ENCODE peak calls at places on chromosome 21, in ten cellular contexts. A is nephron progenitor cell; W is fibroblast of lung; Q is AG04450; M is brain microvascular endothelial cell; Y is activated CD8-positive, alpha-beta T cell treated with anti-CD3 and anti-CD28 coated beads for 36 hours; D is uterus; X is heart left ventricle; B is GM23338; R is astrocyte. P is an unnamed sample.

GRCh38 chr21:31326478-31327247 is 17.4 kb downstream of the TIAM1 start:
- DNase-seq in A (no peak), W (peak; percentile 60), Y (peak; percentile 82), X (no peak), D (no peak), M (no peak), B (no peak), Q (no peak), R (peak; percentile 45), P (peak; percentile 32)

GRCh38 chr21:32826317-32827167 is 55.0 kb upstream of the PAXBP1 start:
- DNase-seq in W (peak; percentile 58), D (peak; percentile 31), Y (peak; percentile 61), R (peak; percentile 44), M (peak; percentile 38), Q (peak; percentile 20), X (no peak), B (peak; percentile 81), A (peak; percentile 14), P (no peak)

GRCh38 chr21:33109574-33110339 is 39.8 kb downstream of the OLIG1 start:
- DNase-seq in M (no peak), B (peak; percentile 75), Y (peak; percentile 29), W (no peak), Q (no peak), X (no peak), R (no peak), A (peak; percentile 86), D (no peak), P (peak; percentile 68)

GRCh38 chr21:16082038-16082816 is 352.4 kb downstream of the USP25 start:
- DNase-seq in B (peak; percentile 47), D (no peak), A (no peak), W (no peak), M (no peak), Y (no peak), Q (no peak), X (no peak), R (no peak), P (no peak)

GRCh38 chr21:32861871-32862270 is 90.3 kb upstream of the PAXBP1 start:
- DNase-seq in B (no peak), A (no peak), Y (no peak), D (no peak), X (no peak), W (no peak), M (no peak), R (no peak), Q (peak; percentile 8), P (no peak)

GRCh38 chr21:35438643-35439404 is 389.7 kb upstream of the RUNX1 start:
- DNase-seq in W (peak; percentile 30), Y (peak; percentile 28), A (no peak), D (no peak), B (no peak), X (no peak), M (no peak), Q (no peak), R (peak; percentile 16), P (no peak)

GRCh38 chr21:16775056-16775455 is 737.8 kb upstream of the CXADR start:
- DNase-seq in B (peak; percentile 32), W (no peak), Y (no peak), R (no peak), Q (no peak), M (no peak), A (peak; percentile 3), X (no peak), D (no peak), P (peak; percentile 51)

GRCh38 chr21:33040215-33040614 is 14.5 kb downstream of the OLIG2 start:
- DNase-seq in A (no peak), B (no peak), X (no peak), R (no peak), Y (no peak), M (no peak), D (no peak), Q (no peak), W (no peak), P (no peak)

GRCh38 chr21:23887709-23888303 is 1719.5 kb downstream of the MRPL39 start:
- DNase-seq in D (no peak), X (no peak), B (no peak), Y (peak; percentile 44), Q (no peak), M (no peak), W (no peak), A (no peak), R (no peak), P (no peak)

GRCh38 chr21:16579538-16579937 is 849.8 kb downstream of the USP25 start:
- DNase-seq in Y (no peak), R (peak; percentile 54), B (no peak), Q (no peak), A (no peak), D (no peak), W (peak; percentile 66), X (no peak), M (no peak), P (no peak)

GRCh38 chr21:15301014-15301413 is 236.2 kb upstream of the NRIP1 start:
- DNase-seq in Q (no peak), B (peak; percentile 28), D (no peak), M (no peak), W (peak; percentile 78), Y (no peak), R (peak; percentile 77), A (no peak), X (no peak), P (no peak)

GRCh38 chr21:20971296-20971921 is 26.8 kb upstream of the NCAM2 start:
- DNase-seq in M (peak; percentile 57), A (peak; percentile 47), D (no peak), Y (peak; percentile 62), W (peak; percentile 56), B (peak; percentile 84), R (peak; percentile 39), Q (peak; percentile 2), X (no peak), P (peak; percentile 74)

GRCh38 chr21:15592271-15592860 is 137.4 kb upstream of the USP25 start:
- DNase-seq in W (peak; percentile 38), Y (no peak), D (no peak), A (peak; percentile 3), B (peak; percentile 35), Q (peak; percentile 21), R (peak; percentile 26), X (no peak), M (peak; percentile 37), P (no peak)

GRCh38 chr21:35227774-35228173 is 178.7 kb upstream of the RUNX1 start:
- DNase-seq in M (no peak), R (no peak), D (no peak), Q (no peak), Y (no peak), B (no peak), W (no peak), A (no peak), X (no peak), P (no peak)

GRCh38 chr21:26835027-26835713 is 10.0 kb downstream of the ADAMTS1 start:
- DNase-seq in B (no peak), A (no peak), Q (no peak), X (no peak), R (peak; percentile 77), D (no peak), W (peak; percentile 77), M (peak; percentile 60), Y (no peak), P (no peak)

GRCh38 chr21:8992731-8993174 is 1528.6 kb upstream of the TPTE start:
- DNase-seq in Y (no peak), X (no peak), Q (no peak), W (peak; percentile 69), M (no peak), B (peak; percentile 72), R (peak; percentile 59), D (no peak), A (no peak), P (no peak)

GRCh38 chr21:37878946-37879660 is 37.2 kb downstream of the KCNJ6 start:
- DNase-seq in B (no peak), A (no peak), W (peak; percentile 95), X (no peak), M (peak; percentile 89), Q (peak; percentile 47), D (no peak), R (peak; percentile 93), Y (no peak), P (no peak)

GRCh38 chr21:26732442-26733221 is 112.6 kb downstream of the ADAMTS1 start:
- DNase-seq in M (peak; percentile 69), A (peak; percentile 61), X (peak; percentile 17), D (peak; percentile 40), W (peak; percentile 40), R (peak; percentile 17), Y (peak; percentile 33), Q (peak; percentile 13), B (peak; percentile 85), P (peak; percentile 60)

GRCh38 chr21:15192243-15192642 is 127.4 kb upstream of the NRIP1 start:
- DNase-seq in R (no peak), M (no peak), D (peak; percentile 23), X (no peak), A (no peak), B (no peak), Q (no peak), Y (no peak), W (no peak), P (no peak)

GRCh38 chr21:39137248-39138186 is 45.7 kb downstream of the PSMG1 start:
- DNase-seq in M (peak; percentile 67), Q (no peak), W (peak; percentile 48), B (peak; percentile 56), R (peak; percentile 46), X (no peak), A (peak; percentile 45), D (no peak), Y (peak; percentile 15), P (no peak)
- TF ChIP-seq CTCF in M (peak; percentile 29), Q (peak; percentile 4), W (no peak), B (no peak), R (no peak), X (no peak), A (no peak), D (no peak), Y (no peak), P (no peak)

GRCh38 chr21:43315244-43316137 is 111.4 kb downstream of the SIK1 start:
- DNase-seq in R (no peak), X (no peak), D (no peak), W (no peak), Q (no peak), B (no peak), A (no peak), M (no peak), Y (peak; percentile 34), P (peak; percentile 32)
- TF ChIP-seq CTCF in R (no peak), X (no peak), D (no peak), W (no peak), Q (peak; percentile 31), B (peak; percentile 25), A (no peak), M (peak; percentile 34), Y (no peak), P (no peak)

GRCh38 chr21:46051379-46051770 is 46.5 kb upstream of the COL6A2 start:
- DNase-seq in R (no peak), A (no peak), Q (no peak), B (no peak), W (no peak), M (no peak), D (no peak), X (no peak), Y (no peak), P (no peak)
- TF ChIP-seq CTCF in R (no peak), A (no peak), Q (no peak), B (no peak), W (no peak), M (no peak), D (no peak), X (no peak), Y (no peak), P (no peak)

DNA sequence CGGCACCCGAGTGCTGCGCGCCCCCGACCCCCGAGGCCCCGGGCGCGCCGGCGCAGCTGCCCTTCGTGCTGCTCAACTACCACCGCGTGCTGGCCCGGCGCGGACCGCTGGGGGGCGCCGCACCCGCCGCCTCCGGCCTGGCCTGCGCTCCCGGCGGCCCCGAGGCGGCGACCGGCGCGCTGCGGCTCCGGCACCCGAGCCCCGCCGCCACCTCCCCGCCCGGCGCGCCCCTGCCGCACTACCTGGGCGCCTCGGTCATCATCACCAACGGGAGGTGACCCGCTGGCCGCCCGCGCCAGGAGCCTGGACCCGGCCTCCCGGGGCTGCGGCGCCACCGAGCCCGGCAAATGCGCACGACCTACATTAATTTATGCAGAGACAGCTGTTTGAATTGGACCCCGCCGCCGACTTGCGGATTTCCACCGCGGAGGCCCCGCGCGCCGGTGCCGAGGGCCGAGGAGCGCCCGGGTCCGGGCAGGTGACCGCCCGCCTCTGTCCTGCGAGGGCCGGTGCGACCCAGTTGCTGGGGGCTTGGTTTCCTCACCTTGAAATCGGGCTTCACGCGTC is 49.0 kb downstream of the SIM2 start:
- DNase-seq in Q (no peak), Y (peak; percentile 63), M (peak; percentile 18), A (peak; percentile 87), X (peak; percentile 39), R (peak; percentile 16), B (peak; percentile 85), D (no peak), W (peak; percentile 35), P (peak; percentile 88)
- TF ChIP-seq CTCF in Q (peak; percentile 25), Y (no peak), M (peak; percentile 32), A (no peak), X (no peak), R (no peak), B (no peak), D (peak; percentile 50), W (no peak), P (no peak)

P was measured in glutamatergic neuron.